ENCODE peak calls at places on chromosomes 16 and 17, in four cellular contexts. S is AG04449, O is epithelial cell of proximal tubule, K is cardiac fibroblast. D is an unnamed sample.

GRCh38 chr17:78986048-78986648 is 6.4 kb upstream of the LGALS3BP start:
- DNase-seq in S (no peak), O (no peak), K (peak; percentile 68), D (no peak)

GRCh38 chr16:86118467-86119307 is 219.7 kb downstream of the IRF8 start:
- DNase-seq in S (no peak), O (peak; percentile 9), K (no peak), D (no peak)

GRCh38 chr17:47862621-47863440 is 11.9 kb upstream of the SP6 start:
- DNase-seq in S (peak; percentile 50), O (peak; percentile 41), K (peak; percentile 92), D (peak; percentile 16)

GRCh38 chr16:25210758-25211157 is 6.0 kb upstream of the AQP8 start:
- DNase-seq in S (no peak), O (peak; percentile 49), K (peak; percentile 66), D (no peak)

GRCh38 chr17:50162466-50163254 is 3.1 kb upstream of the SGCA start:
- DNase-seq in S (no peak), O (no peak), K (no peak), D (no peak)

GRCh38 chr17:28365487-28365886 is 488 bp upstream of the SEBOX start:
- DNase-seq in S (no peak), O (no peak), K (no peak), D (no peak)

GRCh38 chr16:4103741-4104140 is 12.5 kb downstream of the ADCY9 start:
- DNase-seq in S (no peak), O (no peak), K (no peak), D (no peak)

GRCh38 chr16:85010446-85010930 is 847 bp downstream of the ZDHHC7 start:
- DNase-seq in S (no peak), O (no peak), K (no peak), D (no peak)

GRCh38 chr17:77459018-77459755 is 318.4 kb downstream of the SEC14L1 start:
- DNase-seq in S (no peak), O (no peak), K (no peak), D (no peak)

GRCh38 chr16:64167851-64168770 is 953.8 kb downstream of the CDH11 start:
- DNase-seq in S (no peak), O (no peak), K (no peak), D (no peak)

GRCh38 chr16:54873081-54873480 is 57.6 kb upstream of the IRX5 start:
- DNase-seq in S (no peak), O (no peak), K (peak; percentile 11), D (no peak)

GRCh38 chr16:68146583-68146982 is 61.4 kb downstream of the NFATC3 start:
- DNase-seq in S (no peak), O (peak; percentile 20), K (peak; percentile 46), D (peak; percentile 32)

GRCh38 chr16:20507280-20507679 is 56.0 kb downstream of the ACSM2A start:
- DNase-seq in S (no peak), O (no peak), K (no peak), D (no peak)

GRCh38 chr16:84907575-84907974 is 87.8 kb downstream of the CRISPLD2 start:
- DNase-seq in S (peak; percentile 19), O (no peak), K (peak; percentile 55), D (no peak)

GRCh38 chr16:72876221-72876620 is 171.7 kb downstream of the ZFHX3 start:
- DNase-seq in S (peak; percentile 61), O (no peak), K (peak; percentile 93), D (no peak)

GRCh38 chr17:50396261-50397110 is 837 bp downstream of the LRRC59 start:
- DNase-seq in S (no peak), O (no peak), K (peak; percentile 76), D (peak; percentile 35)

GRCh38 chr17:78357177-78357586 is 2.7 kb downstream of the SOCS3 start:
- DNase-seq in S (no peak), O (no peak), K (peak; percentile 61), D (no peak)

GRCh38 chr16:28096974-28097373 is 33.5 kb upstream of the GSG1L start:
- DNase-seq in S (no peak), O (no peak), K (no peak), D (no peak)

GRCh38 chr16:6165330-6165984 is 1067.9 kb upstream of the EEF2KMT start:
- DNase-seq in S (no peak), O (no peak), K (no peak), D (no peak)

GRCh38 chr16:11677451-11677951 is 9.2 kb downstream of the SNN start:
- DNase-seq in S (no peak), O (no peak), K (no peak), D (no peak)

GRCh38 chr16:24208710-24209109 is 47.4 kb upstream of the CACNG3 start:
- DNase-seq in S (no peak), O (no peak), K (no peak), D (no peak)

GRCh38 chr17:69723741-69724140 is 309.2 kb downstream of the MAP2K6 start:
- DNase-seq in S (no peak), O (no peak), K (peak; percentile 38), D (no peak)

GRCh38 chr16:84380405-84380804 is 12.1 kb downstream of the ATP2C2 start:
- DNase-seq in S (no peak), O (no peak), K (no peak), D (no peak)

GRCh38 chr17:8574687-8575086 is 55.8 kb downstream of the MYH10 start:
- DNase-seq in S (no peak), O (no peak), K (peak; percentile 42), D (no peak)

GRCh38 chr17:73232587-73233373 is 28.9 kb downstream of the CPSF4L start:
- DNase-seq in S (no peak), O (no peak), K (peak; percentile 27), D (no peak)

GRCh38 chr17:2050246-2050866 is 4.5 kb upstream of the HIC1 start:
- DNase-seq in S (no peak), O (no peak), K (peak; percentile 59), D (no peak)

GRCh38 chr17:39639566-39640458 is 2.9 kb downstream of the STARD3 start:
- DNase-seq in S (no peak), O (no peak), K (no peak), D (no peak)

GRCh38 chr16:87647431-87648185 is 45.3 kb downstream of the JPH3 start:
- DNase-seq in S (no peak), O (no peak), K (no peak), D (no peak)

GRCh38 chr17:31224366-31224765 is 72.7 kb downstream of the OMG start:
- DNase-seq in S (no peak), O (no peak), K (no peak), D (no peak)

GRCh38 chr16:77762260-77762659 is 26.1 kb upstream of the VAT1L start:
- DNase-seq in S (no peak), O (no peak), K (no peak), D (no peak)

GRCh38 chr16:54268766-54269165 is 17.8 kb downstream of the IRX3 start:
- DNase-seq in S (no peak), O (no peak), K (no peak), D (no peak)

DNA sequence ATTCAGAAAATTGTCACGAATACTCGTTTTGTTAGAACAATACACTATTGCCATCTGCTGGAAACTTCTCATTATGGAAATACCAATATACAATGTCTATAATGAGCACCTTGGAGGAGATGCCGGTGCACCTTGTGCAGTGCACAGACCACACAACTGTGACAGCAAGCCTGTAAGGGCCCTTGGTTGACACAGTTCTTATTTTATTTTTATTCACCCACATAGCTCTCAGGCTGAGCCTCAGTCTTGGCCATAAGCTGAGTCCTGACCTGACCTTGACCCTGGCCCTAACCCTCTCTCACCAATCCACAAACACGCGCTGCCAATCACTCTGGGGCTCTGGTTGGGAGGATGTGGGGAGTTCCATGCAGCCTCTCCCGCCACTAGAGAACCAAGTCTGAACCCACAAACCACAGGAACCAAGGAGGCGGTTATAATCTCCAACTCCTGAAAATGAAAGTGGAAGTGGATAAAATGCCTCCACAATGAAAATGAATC is 7.6 kb downstream of the AIPL1 start:
- DNase-seq in S (no peak), O (no peak), K (peak; percentile 16), D (no peak)
- TF ChIP-seq CTCF in S (no peak), O (no peak), K (no peak), D (no peak)

GRCh38 chr17:81083125-81083765 is 48.3 kb downstream of the BAIAP2 start:
- DNase-seq in S (no peak), O (no peak), K (no peak), D (no peak)

GRCh38 chr17:81090361-81091133 is 55.6 kb downstream of the BAIAP2 start:
- DNase-seq in S (no peak), O (no peak), K (peak; percentile 22), D (no peak)

GRCh38 chr17:81084691-81085419 is 49.9 kb downstream of the BAIAP2 start:
- DNase-seq in S (no peak), O (no peak), K (no peak), D (no peak)

GRCh38 chr17:81085420-81085911 is 50.5 kb downstream of the BAIAP2 start:
- DNase-seq in S (no peak), O (no peak), K (no peak), D (no peak)

DNA sequence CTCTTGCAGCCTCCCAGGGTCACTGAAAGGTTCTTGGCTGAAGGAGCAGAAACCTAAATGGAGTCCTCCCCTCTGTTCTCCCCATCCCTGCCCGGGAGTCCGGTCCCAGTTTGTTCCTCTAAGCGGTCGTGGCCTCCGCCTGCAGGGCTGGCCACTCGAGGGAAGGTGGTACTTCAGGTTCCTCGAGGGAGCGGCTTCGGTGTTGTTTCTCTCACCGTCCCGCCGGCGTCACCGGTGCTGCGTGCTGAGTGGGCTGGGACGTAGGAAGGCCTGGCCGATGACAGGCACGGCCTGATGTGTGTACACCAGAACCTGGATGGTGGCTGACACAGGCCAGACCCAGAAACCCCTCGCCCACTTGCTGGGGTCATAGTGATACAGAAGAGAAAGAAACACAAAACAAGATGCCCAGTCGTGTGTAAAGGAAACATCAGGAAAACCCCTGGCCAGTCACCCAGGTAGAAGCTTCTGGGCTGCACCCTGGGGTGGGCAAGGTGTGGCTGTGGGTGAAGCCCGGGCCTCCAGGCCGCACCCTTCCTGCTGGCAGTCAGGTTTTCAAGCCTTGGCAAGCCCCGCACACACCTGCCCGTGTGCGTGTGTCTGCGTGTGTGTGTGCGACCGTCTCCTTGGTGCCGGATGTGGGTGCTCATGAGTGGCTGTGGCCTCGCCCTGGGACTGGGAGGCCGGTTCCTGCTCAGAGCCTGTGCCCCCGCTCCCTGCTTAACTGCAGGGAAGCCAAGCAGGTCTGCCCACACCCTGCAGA is 52.0 kb downstream of the BAIAP2 start:
- DNase-seq in S (no peak), O (no peak), K (no peak), D (no peak)
- TF ChIP-seq CTCF in S (no peak), O (no peak), K (no peak), D (no peak)

DNA sequence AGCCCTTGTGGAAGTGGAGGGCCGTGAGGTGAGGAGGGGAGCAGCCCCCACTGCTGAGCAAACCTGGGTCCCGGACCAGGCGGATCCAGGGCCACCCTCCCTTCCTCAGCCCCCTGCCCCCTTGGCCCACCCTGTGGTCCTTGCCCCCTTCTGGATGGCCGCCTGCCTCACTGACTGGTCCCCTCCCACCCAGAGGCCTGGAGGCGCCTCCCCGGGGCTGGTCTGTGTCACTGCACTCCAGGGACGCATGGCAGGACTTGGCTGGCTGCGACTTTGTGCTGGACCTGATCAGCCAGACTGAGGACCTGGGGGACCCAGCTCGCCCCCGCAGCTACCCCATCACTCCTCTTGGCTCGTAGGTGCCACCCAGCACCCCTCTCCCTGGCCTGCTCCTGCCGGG is 19.2 kb upstream of the SMIM5 start:
- DNase-seq in S (no peak), O (no peak), K (no peak), D (no peak)
- TF ChIP-seq CTCF in S (peak; percentile 13), O (peak; percentile 34), K (peak; percentile 15), D (no peak)

GRCh38 chr17:41486809-41487530 is 2.7 kb downstream of the KRT36 start:
- DNase-seq in S (no peak), O (no peak), K (peak; percentile 9), D (no peak)
- TF ChIP-seq CTCF in S (peak; percentile 9), O (peak; percentile 41), K (peak; percentile 65), D (peak; percentile 4)

D was measured in AG09319.